ENCODE peak calls at places on chromosomes 7 and 10, in six cellular contexts. One of them, this sample, is unnamed.

GRCh38 chr7:76507723-76508406 is 2.5 kb upstream of the UPK3B start:
- DNase-seq in H1: no peak
- DNase-seq in A549: peak
- DNase-seq in HepG2: no peak
- DNase-seq in GM12878: no peak
- DNase-seq in SK-N-SH: no peak
- DNase-seq in this sample: no peak

GRCh38 chr7:11341285-11341944 is 367.7 kb downstream of the PHF14 start:
- DNase-seq in H1: no peak
- DNase-seq in A549: peak
- DNase-seq in HepG2: no peak
- DNase-seq in GM12878: no peak
- DNase-seq in SK-N-SH: peak
- DNase-seq in this sample: peak

GRCh38 chr7:158289761-158290523 is 297.7 kb downstream of the PTPRN2 start:
- DNase-seq in H1: no peak
- DNase-seq in A549: no peak
- DNase-seq in HepG2: no peak
- DNase-seq in GM12878: no peak
- DNase-seq in SK-N-SH: no peak
- DNase-seq in this sample: no peak

GRCh38 chr10:58932821-58933314 is 243.6 kb upstream of the PHYHIPL start:
- DNase-seq in H1: no peak
- DNase-seq in A549: no peak
- DNase-seq in HepG2: no peak
- DNase-seq in GM12878: no peak
- DNase-seq in SK-N-SH: no peak
- DNase-seq in this sample: no peak

GRCh38 chr10:50432610-50433009 is 181.3 kb upstream of the ASAH2 start:
- DNase-seq in H1: no peak
- DNase-seq in A549: no peak
- DNase-seq in HepG2: no peak
- DNase-seq in GM12878: no peak
- DNase-seq in SK-N-SH: no peak
- DNase-seq in this sample: no peak

GRCh38 chr10:113042961-113043360 is 92.9 kb downstream of the TCF7L2 start:
- DNase-seq in H1: no peak
- DNase-seq in A549: no peak
- DNase-seq in HepG2: no peak
- DNase-seq in GM12878: no peak
- DNase-seq in SK-N-SH: no peak
- DNase-seq in this sample: no peak

GRCh38 chr10:123150986-123151738 is 3.0 kb upstream of the BUB3 start:
- DNase-seq in H1: no peak
- DNase-seq in A549: no peak
- DNase-seq in HepG2: no peak
- DNase-seq in GM12878: no peak
- DNase-seq in SK-N-SH: peak
- DNase-seq in this sample: no peak

GRCh38 chr7:21886396-21886795 is 59.3 kb downstream of the CDCA7L start:
- DNase-seq in H1: no peak
- DNase-seq in A549: no peak
- DNase-seq in HepG2: no peak
- DNase-seq in GM12878: no peak
- DNase-seq in SK-N-SH: no peak
- DNase-seq in this sample: no peak

GRCh38 chr10:88892223-88892967 is 12.3 kb downstream of the STAMBPL1 start:
- DNase-seq in H1: no peak
- DNase-seq in A549: no peak
- DNase-seq in HepG2: no peak
- DNase-seq in GM12878: no peak
- DNase-seq in SK-N-SH: no peak
- DNase-seq in this sample: no peak

GRCh38 chr10:61900829-61901783 is at the start of gene ARID5B:
- DNase-seq in H1: no peak
- DNase-seq in A549: peak
- DNase-seq in HepG2: peak
- DNase-seq in GM12878: no peak
- DNase-seq in SK-N-SH: peak
- DNase-seq in this sample: peak

GRCh38 chr10:81874878-81875679 is at the start of gene NRG3:
- DNase-seq in H1: no peak
- DNase-seq in A549: no peak
- DNase-seq in HepG2: no peak
- DNase-seq in GM12878: no peak
- DNase-seq in SK-N-SH: peak
- DNase-seq in this sample: no peak

GRCh38 chr7:118078015-118078414 is 105.9 kb upstream of the LSM8 start:
- DNase-seq in H1: no peak
- DNase-seq in A549: no peak
- DNase-seq in HepG2: no peak
- DNase-seq in GM12878: no peak
- DNase-seq in SK-N-SH: no peak
- DNase-seq in this sample: no peak

GRCh38 chr7:113907617-113908016 is 11.2 kb downstream of the PPP1R3A start:
- DNase-seq in H1: no peak
- DNase-seq in A549: no peak
- DNase-seq in HepG2: no peak
- DNase-seq in GM12878: no peak
- DNase-seq in SK-N-SH: no peak
- DNase-seq in this sample: no peak

GRCh38 chr10:121057291-121057690 is 206.1 kb downstream of the WDR11 start:
- DNase-seq in H1: no peak
- DNase-seq in A549: no peak
- DNase-seq in HepG2: no peak
- DNase-seq in GM12878: no peak
- DNase-seq in SK-N-SH: no peak
- DNase-seq in this sample: no peak

GRCh38 chr10:61140765-61141392 is 196.9 kb upstream of the RHOBTB1 start:
- DNase-seq in H1: no peak
- DNase-seq in A549: peak
- DNase-seq in HepG2: peak
- DNase-seq in GM12878: no peak
- DNase-seq in SK-N-SH: peak
- DNase-seq in this sample: peak

GRCh38 chr10:123864923-123865322 is 26.7 kb downstream of the CPXM2 start:
- DNase-seq in H1: no peak
- DNase-seq in A549: no peak
- DNase-seq in HepG2: no peak
- DNase-seq in GM12878: no peak
- DNase-seq in SK-N-SH: no peak
- DNase-seq in this sample: no peak

GRCh38 chr10:110972231-110973134 is 53.1 kb downstream of the SHOC2 start:
- DNase-seq in H1: no peak
- DNase-seq in A549: no peak
- DNase-seq in HepG2: no peak
- DNase-seq in GM12878: no peak
- DNase-seq in SK-N-SH: no peak
- DNase-seq in this sample: no peak

GRCh38 chr7:1804310-1804709 is 134.2 kb downstream of the ELFN1 start:
- DNase-seq in H1: no peak
- DNase-seq in A549: no peak
- DNase-seq in HepG2: no peak
- DNase-seq in GM12878: no peak
- DNase-seq in SK-N-SH: no peak
- DNase-seq in this sample: no peak

GRCh38 chr10:86344714-86345161 is 21.9 kb downstream of the GRID1 start:
- DNase-seq in H1: no peak
- DNase-seq in A549: no peak
- DNase-seq in HepG2: no peak
- DNase-seq in GM12878: no peak
- DNase-seq in SK-N-SH: no peak
- DNase-seq in this sample: no peak

GRCh38 chr7:79855172-79855571 is 279.5 kb upstream of the GNAI1 start:
- DNase-seq in H1: no peak
- DNase-seq in A549: no peak
- DNase-seq in HepG2: no peak
- DNase-seq in GM12878: no peak
- DNase-seq in SK-N-SH: no peak
- DNase-seq in this sample: no peak

DNA sequence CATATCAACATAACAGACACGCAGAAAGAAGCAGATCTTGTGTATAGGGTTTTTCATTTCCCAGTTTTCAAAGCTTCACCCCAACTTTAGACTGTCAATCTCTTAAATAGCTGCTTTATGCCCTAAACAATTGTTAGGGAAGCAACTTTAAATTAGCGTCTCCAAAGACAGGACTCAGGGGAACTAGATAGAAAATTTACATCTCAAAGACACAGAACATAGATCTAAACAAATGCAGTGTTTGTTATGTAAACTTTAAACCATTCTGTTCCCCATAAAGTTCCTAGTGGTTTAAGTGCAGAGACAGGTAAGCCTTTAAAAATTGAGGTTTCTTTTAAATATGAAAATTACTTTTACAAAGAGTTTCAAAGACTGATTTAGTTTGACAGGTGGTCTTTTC is 379.2 kb upstream of the GHITM start:
- DNase-seq in H1: peak
- DNase-seq in A549: no peak
- DNase-seq in HepG2: no peak
- DNase-seq in GM12878: no peak
- DNase-seq in SK-N-SH: no peak
- DNase-seq in this sample: no peak
- TF ChIP-seq CHD2 in H1: no peak
- TF ChIP-seq CHD2 in A549: no peak
- TF ChIP-seq CHD2 in HepG2: no peak
- TF ChIP-seq CHD2 in GM12878: no peak
- TF ChIP-seq CHD2 in SK-N-SH: no peak
- TF ChIP-seq CHD2 in this sample: no peak

GRCh38 chr10:119575998-119576397 is 20.8 kb downstream of the TIAL1 start:
- DNase-seq in H1: no peak
- DNase-seq in A549: no peak
- DNase-seq in HepG2: no peak
- DNase-seq in GM12878: no peak
- DNase-seq in SK-N-SH: no peak
- DNase-seq in this sample: no peak

GRCh38 chr10:119578355-119578754 is 18.4 kb downstream of the TIAL1 start:
- DNase-seq in H1: no peak
- DNase-seq in A549: no peak
- DNase-seq in HepG2: no peak
- DNase-seq in GM12878: no peak
- DNase-seq in SK-N-SH: no peak
- DNase-seq in this sample: no peak

DNA sequence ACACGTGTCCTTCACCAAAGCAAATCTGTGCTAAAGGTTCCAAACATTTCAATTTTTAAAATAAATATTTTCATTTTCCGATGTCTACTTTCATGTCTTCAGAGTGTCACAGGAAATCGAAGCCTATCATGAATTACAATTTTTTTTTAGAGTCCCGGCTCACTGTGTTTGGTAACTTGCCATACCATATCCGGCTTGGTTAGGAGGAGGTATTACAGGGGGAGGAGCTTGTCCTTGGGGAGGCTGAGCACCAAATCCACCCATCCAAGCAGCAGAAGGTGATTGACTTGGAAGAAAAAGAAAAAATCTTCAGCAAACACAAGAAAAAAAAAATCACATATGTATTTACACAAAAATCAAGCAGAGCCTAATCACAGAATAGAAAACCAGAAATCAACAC is 21.3 kb downstream of the TIAL1 start:
- DNase-seq in H1: no peak
- DNase-seq in A549: peak
- DNase-seq in HepG2: no peak
- DNase-seq in GM12878: no peak
- DNase-seq in SK-N-SH: no peak
- DNase-seq in this sample: peak
- TF ChIP-seq CHD2 in H1: no peak
- TF ChIP-seq CHD2 in A549: no peak
- TF ChIP-seq CHD2 in HepG2: no peak
- TF ChIP-seq CHD2 in GM12878: no peak
- TF ChIP-seq CHD2 in SK-N-SH: no peak
- TF ChIP-seq CHD2 in this sample: no peak

GRCh38 chr10:1535337-1535957 is 201.9 kb downstream of the ADARB2 start:
- DNase-seq in H1: no peak
- DNase-seq in A549: no peak
- DNase-seq in HepG2: no peak
- DNase-seq in GM12878: no peak
- DNase-seq in SK-N-SH: no peak
- DNase-seq in this sample: no peak
- TF ChIP-seq CHD2 in H1: no peak
- TF ChIP-seq CHD2 in A549: no peak
- TF ChIP-seq CHD2 in HepG2: no peak
- TF ChIP-seq CHD2 in GM12878: no peak
- TF ChIP-seq CHD2 in SK-N-SH: no peak
- TF ChIP-seq CHD2 in this sample: no peak

GRCh38 chr7:142909921-142910521 is 23.5 kb downstream of the TRPV5 start:
- DNase-seq in H1: no peak
- DNase-seq in A549: no peak
- DNase-seq in HepG2: no peak
- DNase-seq in GM12878: no peak
- DNase-seq in SK-N-SH: no peak
- DNase-seq in this sample: no peak

GRCh38 chr7:142905759-142906158 is 20.2 kb upstream of the TRPV6 start:
- DNase-seq in H1: no peak
- DNase-seq in A549: no peak
- DNase-seq in HepG2: no peak
- DNase-seq in GM12878: no peak
- DNase-seq in SK-N-SH: no peak
- DNase-seq in this sample: no peak

GRCh38 chr7:142906643-142907042 is 21.1 kb upstream of the TRPV6 start:
- DNase-seq in H1: no peak
- DNase-seq in A549: no peak
- DNase-seq in HepG2: no peak
- DNase-seq in GM12878: no peak
- DNase-seq in SK-N-SH: no peak
- DNase-seq in this sample: no peak

GRCh38 chr7:142908290-142908689 is 22.7 kb upstream of the TRPV6 start:
- DNase-seq in H1: no peak
- DNase-seq in A549: no peak
- DNase-seq in HepG2: no peak
- DNase-seq in GM12878: no peak
- DNase-seq in SK-N-SH: no peak
- DNase-seq in this sample: no peak

DNA sequence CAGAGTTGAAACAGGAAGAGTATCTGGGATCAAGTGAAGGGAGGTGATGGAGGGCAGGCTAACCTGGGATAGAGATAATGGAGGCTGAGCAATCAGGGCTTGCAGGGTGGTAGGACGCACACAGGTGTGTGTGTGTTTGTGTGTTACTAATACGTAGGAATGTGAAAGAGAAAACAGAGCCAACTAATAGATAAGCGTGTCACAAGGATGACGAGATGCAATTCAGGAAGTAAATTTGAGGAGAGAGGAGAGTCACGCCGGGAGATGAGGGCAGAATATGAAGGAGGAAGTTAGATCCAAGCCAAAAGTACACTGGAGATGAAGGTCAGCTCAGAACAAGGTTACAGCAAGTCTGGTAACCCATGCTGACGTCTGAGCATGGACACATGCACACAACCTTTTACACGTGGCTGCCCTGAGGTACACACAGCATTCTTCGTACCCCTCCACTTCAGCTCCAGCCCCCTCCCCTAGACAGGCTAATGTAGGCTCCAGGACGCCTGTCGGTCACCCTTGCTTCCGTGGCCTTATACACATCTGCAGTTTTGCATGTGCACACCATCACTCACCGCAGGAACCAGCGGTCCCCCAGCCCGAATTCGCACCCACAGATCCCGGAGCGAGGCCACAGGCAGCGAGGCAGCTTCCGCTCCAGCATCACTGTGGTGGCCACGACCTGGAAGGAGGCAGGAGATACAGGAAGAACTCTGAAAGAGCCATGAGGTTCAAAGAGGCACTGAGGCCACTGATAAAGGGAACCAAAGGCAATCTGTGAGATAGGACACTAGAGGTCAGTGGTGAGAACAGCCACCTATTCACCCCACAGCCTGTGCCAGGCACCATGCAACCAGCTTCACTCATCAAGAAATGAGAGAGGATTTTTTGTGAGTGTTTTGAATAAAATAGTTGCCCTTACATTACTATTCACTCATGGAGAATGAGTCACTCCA is 23.7 kb upstream of the TRPV6 start:
- DNase-seq in H1: no peak
- DNase-seq in A549: peak
- DNase-seq in HepG2: no peak
- DNase-seq in GM12878: no peak
- DNase-seq in SK-N-SH: peak
- DNase-seq in this sample: peak
- TF ChIP-seq CHD2 in H1: no peak
- TF ChIP-seq CHD2 in A549: no peak
- TF ChIP-seq CHD2 in HepG2: no peak
- TF ChIP-seq CHD2 in GM12878: no peak
- TF ChIP-seq CHD2 in SK-N-SH: no peak
- TF ChIP-seq CHD2 in this sample: no peak